ENCODE peak calls at places on chromosomes 4 and X, in five cellular contexts. Y is CD4-positive, CD25-positive, alpha-beta regulatory T cell; K is naive thymus-derived CD4-positive, alpha-beta T cell; F is left lung; C is RWPE2. Q is an unnamed sample. For H3K4me1, the result is how much of the 10 kb centered on the place peaks cover.

GRCh38 chr4:112381996-112382692 is 85.0 kb downstream of the ALPK1 start:
- DNase-seq in Y (no peak), K (no peak), F (no peak), C (no peak), Q (no peak)

GRCh38 chrX:15849555-15849954 is 5.1 kb downstream of the AP1S2 start:
- DNase-seq in Y (no peak), K (no peak), F (no peak), C (no peak), Q (no peak)

GRCh38 chr4:16056681-16057400 is 27.0 kb downstream of the PROM1 start:
- DNase-seq in Y (no peak), K (no peak), F (no peak), C (no peak), Q (no peak)

GRCh38 chrX:10401239-10401638 is 219.1 kb downstream of the MID1 start:
- DNase-seq in Y (no peak), K (no peak), F (no peak), C (no peak), Q (no peak)

GRCh38 chr4:74190919-74191397 is 33.0 kb downstream of the MTHFD2L start:
- DNase-seq in Y (no peak), K (no peak), F (no peak), C (no peak), Q (no peak)

GRCh38 chr4:124432500-124432899 is 280.0 kb downstream of the ANKRD50 start:
- DNase-seq in Y (no peak), K (no peak), F (no peak), C (no peak), Q (no peak)

GRCh38 chr4:184680698-184681097 is 31.2 kb downstream of the PRIMPOL start:
- DNase-seq in Y (no peak), K (no peak), F (no peak), C (no peak), Q (no peak)

GRCh38 chrX:24759786-24760185 is 66.1 kb downstream of the POLA1 start:
- DNase-seq in Y (no peak), K (no peak), F (no peak), C (no peak), Q (no peak)

GRCh38 chr4:6988016-6988715 is 55.0 kb upstream of the TADA2B start:
- DNase-seq in Y (no peak), K (no peak), F (no peak), C (no peak), Q (no peak)

GRCh38 chr4:6987566-6987920 is 55.6 kb upstream of the TADA2B start:
- DNase-seq in Y (no peak), K (no peak), F (no peak), C (no peak), Q (no peak)

GRCh38 chr4:6984611-6985115 is 58.5 kb upstream of the TADA2B start:
- DNase-seq in Y (no peak), K (no peak), F (no peak), C (no peak), Q (no peak)

GRCh38 chr4:6986067-6986780 is 56.9 kb upstream of the TADA2B start:
- DNase-seq in Y (no peak), K (no peak), F (peak), C (no peak), Q (no peak)

DNA sequence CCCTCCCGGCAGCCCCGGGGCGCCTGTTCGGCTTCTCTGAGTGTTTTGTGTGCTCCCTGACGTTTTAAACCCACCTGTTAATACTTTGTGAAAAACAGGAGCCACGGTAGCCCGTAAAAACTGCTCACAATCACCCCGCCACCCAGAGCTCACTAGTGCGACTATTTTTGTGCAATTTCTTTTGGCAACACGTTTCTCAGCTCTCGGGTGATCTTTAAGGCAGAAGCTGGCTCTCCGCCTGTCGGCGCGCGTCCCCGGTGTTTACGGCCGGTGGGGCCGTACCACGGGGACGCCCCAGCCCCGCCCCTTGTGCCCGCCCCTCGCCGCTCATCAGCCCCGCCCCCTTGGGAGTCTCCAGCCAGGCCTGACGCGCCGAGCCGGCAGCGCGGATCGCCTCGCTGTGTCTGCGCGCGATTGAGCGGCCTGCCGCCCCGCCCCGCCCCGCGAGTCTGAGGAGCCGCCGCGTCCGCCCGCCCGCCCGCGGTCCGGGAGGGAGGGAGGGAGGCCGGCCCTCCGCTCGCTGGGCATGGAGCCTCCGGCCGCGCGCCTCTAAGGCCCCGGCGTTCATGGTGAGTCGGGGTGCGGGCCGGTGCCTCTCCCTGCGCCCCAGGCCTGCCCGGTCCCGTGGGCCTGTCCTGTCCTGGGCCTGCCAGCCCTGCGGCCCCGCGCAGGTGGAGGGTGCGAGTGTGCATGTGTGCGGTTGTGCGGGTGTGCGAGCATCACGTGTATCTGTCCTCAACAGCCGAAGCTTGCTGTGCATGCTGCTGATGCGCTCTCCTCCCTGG is 56.2 kb upstream of the TADA2B start:
- DNase-seq in Y (peak), K (peak), F (peak), C (peak), Q (peak)
- H3K4me1 ChIP-seq in Y (half or more), K (under half), F (under half), C (under half), Q (under half)

GRCh38 chr4:177740563-177740962 is 298.3 kb upstream of the AGA start:
- DNase-seq in Y (no peak), K (no peak), F (no peak), C (no peak), Q (no peak)

GRCh38 chr4:177737387-177737965 is 295.2 kb upstream of the AGA start:
- DNase-seq in Y (no peak), K (no peak), F (no peak), C (no peak), Q (no peak)
- H3K27ac ChIP-seq in Y (no peak), K (no peak), F (no peak), C (no peak), Q (no peak)

GRCh38 chr4:147860960-147861359 is 129.1 kb downstream of the ARHGAP10 start:
- DNase-seq in Y (no peak), K (no peak), F (no peak), C (no peak), Q (no peak)
- H3K4me3 ChIP-seq in Y (no peak), K (no peak), F (no peak), C (no peak), Q (no peak)

GRCh38 chr4:129063640-129064039 is 29.7 kb downstream of the SCLT1 start:
- DNase-seq in Y (no peak), K (no peak), F (no peak), C (no peak), Q (no peak)

GRCh38 chr4:129064717-129065116 is 28.6 kb downstream of the SCLT1 start:
- DNase-seq in Y (no peak), K (no peak), F (no peak), C (no peak), Q (no peak)

GRCh38 chr4:129059028-129059427 is 34.3 kb downstream of the SCLT1 start:
- DNase-seq in Y (no peak), K (no peak), F (no peak), C (no peak), Q (no peak)

DNA sequence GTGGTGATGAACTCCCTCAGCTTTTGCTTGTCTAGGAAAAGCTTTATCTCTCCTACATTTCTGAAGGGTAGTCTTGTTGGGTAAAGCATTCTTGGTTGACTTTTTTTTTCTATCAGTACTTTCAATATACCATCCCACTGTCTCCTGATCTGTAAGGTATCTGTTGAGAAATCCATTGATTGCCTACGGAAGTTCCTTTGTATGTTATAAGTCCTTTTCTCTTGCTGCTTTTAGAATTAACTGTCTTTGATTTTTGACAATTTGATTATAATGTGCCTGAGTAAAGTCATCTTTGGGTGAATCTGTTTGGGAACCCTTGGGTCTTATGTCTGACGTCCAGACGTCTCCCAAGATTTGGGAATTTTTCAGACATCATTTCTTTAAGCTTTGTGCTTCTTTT is 30.8 kb downstream of the SCLT1 start:
- DNase-seq in Y (no peak), K (no peak), F (no peak), C (no peak), Q (no peak)
- H3K4me1 ChIP-seq in Y (under half), K (under half), F (under half), C (under half), Q (under half)

GRCh38 chrX:108275732-108276131 is 162.5 kb downstream of the COL4A6 start:
- DNase-seq in Y (no peak), K (no peak), F (no peak), C (no peak), Q (no peak)
- H3K27ac ChIP-seq in Y (no peak), K (no peak), F (no peak), C (no peak), Q (no peak)